ENCODE peak calls at places on chromosomes 6 and 20, in six cellular contexts. One of them, this sample, is unnamed.

GRCh38 chr6:43924222-43924702 is 154.3 kb downstream of the VEGFA start:
- DNase-seq in neural progenitor cell: no peak
- DNase-seq in psoas muscle: no peak
- DNase-seq in tibial nerve: no peak
- DNase-seq in B cell: no peak
- DNase-seq in foreskin fibroblast: no peak
- DNase-seq in this sample: no peak

GRCh38 chr6:150036081-150036480 is 10.7 kb upstream of the RAET1L start:
- DNase-seq in neural progenitor cell: no peak
- DNase-seq in psoas muscle: no peak
- DNase-seq in tibial nerve: no peak
- DNase-seq in B cell: no peak
- DNase-seq in foreskin fibroblast: no peak
- DNase-seq in this sample: peak

GRCh38 chr6:87671555-87672029 is 30.4 kb downstream of the AKIRIN2 start:
- DNase-seq in neural progenitor cell: no peak
- DNase-seq in psoas muscle: no peak
- DNase-seq in tibial nerve: no peak
- DNase-seq in B cell: no peak
- DNase-seq in foreskin fibroblast: no peak
- DNase-seq in this sample: no peak

GRCh38 chr6:34554593-34555322 is 1.4 kb downstream of the SPDEF start:
- DNase-seq in neural progenitor cell: no peak
- DNase-seq in psoas muscle: no peak
- DNase-seq in tibial nerve: no peak
- DNase-seq in B cell: no peak
- DNase-seq in foreskin fibroblast: no peak
- DNase-seq in this sample: no peak

GRCh38 chr6:33592595-33593413 is 12.7 kb upstream of the BAK1 start:
- DNase-seq in neural progenitor cell: peak
- DNase-seq in psoas muscle: no peak
- DNase-seq in tibial nerve: no peak
- DNase-seq in B cell: peak
- DNase-seq in foreskin fibroblast: no peak
- DNase-seq in this sample: no peak

GRCh38 chr6:162621246-162621645 is 106.3 kb downstream of the PRKN start:
- DNase-seq in neural progenitor cell: peak
- DNase-seq in psoas muscle: no peak
- DNase-seq in tibial nerve: no peak
- DNase-seq in B cell: no peak
- DNase-seq in foreskin fibroblast: no peak
- DNase-seq in this sample: no peak

GRCh38 chr6:99608059-99608885 is 1.6 kb downstream of the PRDM13 start:
- DNase-seq in neural progenitor cell: peak
- DNase-seq in psoas muscle: no peak
- DNase-seq in tibial nerve: no peak
- DNase-seq in B cell: no peak
- DNase-seq in foreskin fibroblast: no peak
- DNase-seq in this sample: no peak

GRCh38 chr20:62595491-62595890 is 46.8 kb upstream of the SLCO4A1 start:
- DNase-seq in neural progenitor cell: no peak
- DNase-seq in psoas muscle: no peak
- DNase-seq in tibial nerve: no peak
- DNase-seq in B cell: no peak
- DNase-seq in foreskin fibroblast: peak
- DNase-seq in this sample: no peak

GRCh38 chr6:13229205-13230085 is 98.9 kb downstream of the TBC1D7 start:
- DNase-seq in neural progenitor cell: peak
- DNase-seq in psoas muscle: no peak
- DNase-seq in tibial nerve: no peak
- DNase-seq in B cell: peak
- DNase-seq in foreskin fibroblast: no peak
- DNase-seq in this sample: peak

GRCh38 chr6:93676506-93676905 is 257.1 kb upstream of the EPHA7 start:
- DNase-seq in neural progenitor cell: no peak
- DNase-seq in psoas muscle: no peak
- DNase-seq in tibial nerve: no peak
- DNase-seq in B cell: no peak
- DNase-seq in foreskin fibroblast: no peak
- DNase-seq in this sample: no peak

GRCh38 chr6:157667211-157668033 is 155.6 kb upstream of the SNX9 start:
- DNase-seq in neural progenitor cell: peak
- DNase-seq in psoas muscle: no peak
- DNase-seq in tibial nerve: no peak
- DNase-seq in B cell: peak
- DNase-seq in foreskin fibroblast: peak
- DNase-seq in this sample: peak

DNA sequence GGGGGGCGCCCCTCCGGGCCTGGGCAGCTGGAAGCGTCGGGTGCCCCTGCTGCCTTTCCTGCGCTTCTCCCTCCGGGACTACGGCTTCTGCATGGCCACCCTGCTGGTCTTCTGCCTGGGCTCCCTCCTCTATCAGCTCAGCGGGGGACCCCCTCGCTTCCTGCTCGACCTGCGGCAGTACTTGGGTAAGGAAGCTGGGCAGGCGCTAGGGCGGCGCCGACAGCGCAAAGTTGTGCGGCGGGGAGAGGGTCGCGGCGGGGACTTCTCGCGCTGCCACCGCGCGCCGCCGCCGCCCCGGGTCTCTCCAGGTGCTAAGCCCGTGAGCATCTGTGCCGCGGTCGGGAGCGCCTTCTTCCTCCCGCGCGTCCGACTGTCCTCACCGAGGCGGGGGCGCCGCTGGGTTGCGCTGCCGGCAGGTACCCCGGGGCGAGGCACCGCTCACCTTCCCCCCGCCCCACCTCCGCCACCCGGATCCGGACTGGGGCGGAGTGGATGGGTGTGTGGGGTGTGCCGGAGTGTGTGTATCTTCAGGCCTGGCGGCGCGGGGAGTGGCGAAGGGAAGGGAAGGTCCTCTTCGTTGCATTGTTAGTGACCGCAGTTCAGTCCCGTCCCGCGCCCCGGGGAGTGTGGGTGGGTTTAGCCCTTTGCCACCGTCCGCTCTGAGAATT is 797 bp downstream of the UST start:
- DNase-seq in neural progenitor cell: peak
- DNase-seq in psoas muscle: peak
- DNase-seq in tibial nerve: peak
- DNase-seq in B cell: peak
- DNase-seq in foreskin fibroblast: no peak
- DNase-seq in this sample: peak
- TF ChIP-seq CTCF in neural progenitor cell: peak
- TF ChIP-seq CTCF in psoas muscle: no peak
- TF ChIP-seq CTCF in tibial nerve: no peak
- TF ChIP-seq CTCF in B cell: no peak
- TF ChIP-seq CTCF in foreskin fibroblast: no peak
- TF ChIP-seq CTCF in this sample: no peak

DNA sequence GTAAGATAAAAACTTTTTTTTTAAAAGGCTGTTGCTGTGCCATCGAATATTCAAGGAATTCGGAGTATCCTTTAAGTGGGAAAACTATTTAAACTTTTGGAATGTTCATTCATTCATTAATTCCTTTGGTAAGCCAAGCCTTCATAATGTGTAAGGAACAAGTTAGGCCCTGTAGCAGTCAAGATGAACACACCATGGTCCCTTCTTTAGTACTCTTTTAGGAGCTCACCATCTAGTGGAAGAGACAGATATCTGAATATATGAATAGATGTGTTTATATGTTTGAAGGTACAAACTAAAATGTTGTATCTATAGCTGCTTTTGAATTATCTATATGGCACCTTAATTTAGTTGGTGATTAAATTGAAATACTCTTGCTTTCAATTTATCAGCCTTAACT is 5.8 kb downstream of the SPO11 start:
- DNase-seq in neural progenitor cell: no peak
- DNase-seq in psoas muscle: no peak
- DNase-seq in tibial nerve: no peak
- DNase-seq in B cell: no peak
- DNase-seq in foreskin fibroblast: no peak
- DNase-seq in this sample: no peak
- TF ChIP-seq CTCF in neural progenitor cell: peak
- TF ChIP-seq CTCF in psoas muscle: no peak
- TF ChIP-seq CTCF in tibial nerve: no peak
- TF ChIP-seq CTCF in B cell: no peak
- TF ChIP-seq CTCF in foreskin fibroblast: no peak
- TF ChIP-seq CTCF in this sample: no peak

GRCh38 chr20:24368253-24368652 is 101.2 kb upstream of the SYNDIG1 start:
- DNase-seq in neural progenitor cell: no peak
- DNase-seq in psoas muscle: no peak
- DNase-seq in tibial nerve: no peak
- DNase-seq in B cell: no peak
- DNase-seq in foreskin fibroblast: no peak
- DNase-seq in this sample: no peak
- TF ChIP-seq CTCF in neural progenitor cell: no peak
- TF ChIP-seq CTCF in psoas muscle: no peak
- TF ChIP-seq CTCF in tibial nerve: no peak
- TF ChIP-seq CTCF in B cell: no peak
- TF ChIP-seq CTCF in foreskin fibroblast: no peak
- TF ChIP-seq CTCF in this sample: no peak

GRCh38 chr6:27611451-27611850 is 138.5 kb upstream of the ZNF184 start:
- DNase-seq in neural progenitor cell: no peak
- DNase-seq in psoas muscle: no peak
- DNase-seq in tibial nerve: no peak
- DNase-seq in B cell: no peak
- DNase-seq in foreskin fibroblast: no peak
- DNase-seq in this sample: no peak

GRCh38 chr6:27604986-27605385 is 132.1 kb upstream of the ZNF184 start:
- DNase-seq in neural progenitor cell: peak
- DNase-seq in psoas muscle: no peak
- DNase-seq in tibial nerve: no peak
- DNase-seq in B cell: no peak
- DNase-seq in foreskin fibroblast: no peak
- DNase-seq in this sample: no peak

GRCh38 chr6:27605401-27606342 is 132.8 kb upstream of the ZNF184 start:
- DNase-seq in neural progenitor cell: peak
- DNase-seq in psoas muscle: no peak
- DNase-seq in tibial nerve: no peak
- DNase-seq in B cell: no peak
- DNase-seq in foreskin fibroblast: peak
- DNase-seq in this sample: no peak

DNA sequence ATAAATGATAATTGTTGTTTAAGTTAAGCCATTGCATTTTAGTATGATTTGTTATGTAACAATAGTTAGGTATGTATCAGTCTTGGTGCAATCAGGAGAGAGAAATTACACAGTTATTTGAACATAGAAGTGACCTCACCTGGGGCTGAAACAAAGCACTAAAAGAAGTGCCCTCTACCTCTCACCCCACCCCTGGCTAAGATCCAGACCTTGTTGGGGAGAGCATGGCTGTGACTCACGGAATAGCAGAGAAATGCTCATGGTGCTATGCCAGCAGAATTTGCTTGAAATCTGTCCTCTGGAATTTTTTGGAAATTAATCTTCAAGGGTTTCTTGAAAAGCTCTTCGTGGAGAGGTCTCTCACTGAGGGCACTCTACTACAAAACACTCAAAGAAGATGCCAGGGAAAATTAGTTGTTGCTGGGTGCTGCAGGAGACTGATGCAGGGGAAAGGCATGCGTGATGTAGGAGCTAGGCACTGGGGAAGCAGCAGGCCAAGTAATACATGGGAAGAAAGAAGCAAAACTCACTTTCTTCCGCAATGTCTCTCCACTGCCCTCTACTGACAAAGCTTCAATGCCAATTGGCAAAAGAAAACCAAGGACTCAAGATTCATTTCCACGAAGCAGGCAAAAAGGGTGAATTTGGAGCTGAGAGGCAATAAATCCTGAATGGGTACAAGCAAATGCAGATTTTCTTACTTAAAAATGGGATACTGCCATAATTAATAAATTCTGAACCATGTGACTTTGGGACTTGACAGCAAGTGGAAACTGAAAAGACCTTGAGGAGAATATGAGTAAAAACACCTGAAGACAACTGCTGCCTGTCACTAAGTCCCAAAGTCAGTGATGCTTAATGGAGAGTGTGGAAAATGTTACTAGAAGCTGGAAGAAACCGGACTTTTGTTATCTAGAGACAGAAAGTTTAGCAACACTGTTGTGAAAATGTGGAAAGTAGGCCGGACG is 136.3 kb upstream of the ZNF184 start:
- DNase-seq in neural progenitor cell: peak
- DNase-seq in psoas muscle: no peak
- DNase-seq in tibial nerve: no peak
- DNase-seq in B cell: no peak
- DNase-seq in foreskin fibroblast: peak
- DNase-seq in this sample: no peak
- TF ChIP-seq CTCF in neural progenitor cell: peak
- TF ChIP-seq CTCF in psoas muscle: peak
- TF ChIP-seq CTCF in tibial nerve: peak
- TF ChIP-seq CTCF in B cell: peak
- TF ChIP-seq CTCF in foreskin fibroblast: peak
- TF ChIP-seq CTCF in this sample: no peak

GRCh38 chr6:27836783-27837635 is 75.2 kb downstream of the OR2B2 start:
- DNase-seq in neural progenitor cell: peak
- DNase-seq in psoas muscle: peak
- DNase-seq in tibial nerve: no peak
- DNase-seq in B cell: peak
- DNase-seq in foreskin fibroblast: peak
- DNase-seq in this sample: peak
- TF ChIP-seq CTCF in neural progenitor cell: no peak
- TF ChIP-seq CTCF in psoas muscle: no peak
- TF ChIP-seq CTCF in tibial nerve: no peak
- TF ChIP-seq CTCF in B cell: no peak
- TF ChIP-seq CTCF in foreskin fibroblast: no peak
- TF ChIP-seq CTCF in this sample: no peak